ENCODE peak calls at places on chromosomes 11 and 22, in eight cellular contexts. C is AG04450, X is ELR, K is K562, I is BJ, D is T1000, F is NCI-H1417, S is nephron progenitor cell. M is an unnamed sample.

GRCh38 chr11:106480581-106481185 is 403.2 kb downstream of the AASDHPPT start:
- DNase-seq in F (no peak), S (no peak), I (no peak), C (no peak), D (no peak), K (no peak), X (no peak), M (no peak)

GRCh38 chr22:26606611-26607010 is 11.2 kb downstream of the CRYBB1 start:
- DNase-seq in K (no peak), F (no peak), C (no peak), I (no peak), D (no peak), X (peak; percentile 88), S (no peak), M (no peak)

GRCh38 chr11:42996742-42997307 is 315.0 kb upstream of the API5 start:
- DNase-seq in K (no peak), X (no peak), D (no peak), I (no peak), C (no peak), F (peak; percentile 98), S (no peak), M (peak; percentile 80)

GRCh38 chr11:132576706-132577105 is 955.6 kb downstream of the OPCML start:
- DNase-seq in S (no peak), X (peak; percentile 94), F (no peak), I (peak; percentile 45), C (peak; percentile 82), D (no peak), K (no peak), M (peak; percentile 60)

GRCh38 chr11:72824020-72824419 is 9.8 kb downstream of the ATG16L2 start:
- DNase-seq in C (no peak), F (no peak), X (no peak), D (no peak), K (no peak), S (no peak), I (no peak), M (no peak)

GRCh38 chr11:77517753-77518152 is 43.9 kb upstream of the PAK1 start:
- DNase-seq in F (no peak), D (no peak), K (no peak), I (no peak), C (no peak), X (no peak), S (no peak), M (no peak)

GRCh38 chr11:4626207-4627105 is 10.8 kb upstream of the OR51D1 start:
- DNase-seq in K (peak; percentile 43), F (peak; percentile 89), S (peak; percentile 88), I (no peak), C (peak; percentile 61), D (peak; percentile 65), X (peak; percentile 83), M (peak; percentile 84)

GRCh38 chr11:12182650-12183511 is 72.5 kb downstream of the MICAL2 start:
- DNase-seq in X (peak; percentile 98), I (peak; percentile 96), C (peak; percentile 94), K (peak; percentile 85), D (peak; percentile 22), S (peak; percentile 27), F (no peak), M (no peak)

GRCh38 chr11:61120865-61121831 is 18.9 kb downstream of the CD5 start:
- DNase-seq in C (no peak), S (no peak), D (no peak), X (no peak), I (no peak), F (no peak), K (no peak), M (no peak)

GRCh38 chr22:42997577-42997976 is 17.4 kb downstream of the PACSIN2 start:
- DNase-seq in F (no peak), D (no peak), I (no peak), K (no peak), S (no peak), C (no peak), X (peak; percentile 31), M (no peak)

GRCh38 chr11:118656563-118657165 is 22.8 kb downstream of the TREH start:
- DNase-seq in D (no peak), C (no peak), S (no peak), K (no peak), F (no peak), X (no peak), I (no peak), M (no peak)

GRCh38 chr11:76736773-76737495 is 46.2 kb upstream of the TSKU start:
- DNase-seq in K (no peak), D (no peak), S (no peak), I (no peak), X (no peak), C (no peak), F (no peak), M (no peak)

GRCh38 chr22:18035740-18036139 is 11.4 kb upstream of the MICAL3 start:
- DNase-seq in K (no peak), S (no peak), F (no peak), D (no peak), C (no peak), X (no peak), I (no peak), M (no peak)

GRCh38 chr11:130068986-130069683 is 559 bp upstream of the APLP2 start:
- DNase-seq in S (no peak), C (peak; percentile 55), D (peak; percentile 79), X (peak; percentile 88), I (peak; percentile 71), F (peak; percentile 54), K (no peak), M (peak; percentile 94)